ENCODE peak calls at places on chromosomes 4 and X, in seven cellular contexts. D is transverse colon, S is nephron progenitor cell, Y is endothelial cell, V is lower leg skin, J is heart left ventricle, F is suprapubic skin. A is an unnamed sample.

GRCh38 chr4:177464026-177464425 is 21.8 kb upstream of the AGA start:
- DNase-seq in D (no peak), S (no peak), Y (no peak), V (no peak), J (no peak), F (no peak), A (no peak)

GRCh38 chr4:73743825-73744602 is 3.6 kb downstream of the CXCL8 start:
- DNase-seq in D (no peak), S (no peak), Y (no peak), V (no peak), J (no peak), F (no peak), A (no peak)

GRCh38 chrX:31704938-31705337 is 633.1 kb upstream of the FTHL17 start:
- DNase-seq in D (no peak), S (no peak), Y (no peak), V (no peak), J (no peak), F (no peak), A (no peak)

GRCh38 chr4:101307901-101308300 is 39.4 kb downstream of the PPP3CA start:
- DNase-seq in D (no peak), S (no peak), Y (no peak), V (no peak), J (no peak), F (no peak), A (no peak)

GRCh38 chrX:41333744-41333993 is 293 bp upstream of the DDX3X start:
- DNase-seq in D (no peak), S (peak), Y (no peak), V (no peak), J (no peak), F (peak), A (no peak)

GRCh38 chrX:143894938-143895337 is 11.1 kb downstream of the UBE2NL start:
- DNase-seq in D (no peak), S (no peak), Y (no peak), V (no peak), J (no peak), F (no peak), A (no peak)

GRCh38 chr4:64935469-64936001 is 526.3 kb upstream of the TECRL start:
- DNase-seq in D (no peak), S (no peak), Y (no peak), V (no peak), J (no peak), F (no peak), A (no peak)

GRCh38 chr4:48688953-48689352 is 91.1 kb downstream of the FRYL start:
- DNase-seq in D (no peak), S (no peak), Y (no peak), V (no peak), J (no peak), F (no peak), A (no peak)

GRCh38 chr4:149549911-149550310 is 265.7 kb downstream of the IQCM start:
- DNase-seq in D (no peak), S (peak), Y (no peak), V (no peak), J (no peak), F (no peak), A (no peak)

GRCh38 chr4:41024556-41025491 is 189.5 kb downstream of the APBB2 start:
- DNase-seq in D (no peak), S (no peak), Y (no peak), V (no peak), J (no peak), F (no peak), A (no peak)

GRCh38 chr4:175562537-175562936 is 249.5 kb downstream of the GPM6A start:
- DNase-seq in D (no peak), S (no peak), Y (no peak), V (no peak), J (no peak), F (no peak), A (no peak)

GRCh38 chr4:85952518-85952917 is 407.3 kb downstream of the MAPK10 start:
- DNase-seq in D (no peak), S (no peak), Y (no peak), V (no peak), J (no peak), F (no peak), A (no peak)

GRCh38 chr4:182938213-182938645 is 21.0 kb upstream of the DCTD start:
- DNase-seq in D (peak), S (peak), Y (peak), V (peak), J (peak), F (peak), A (no peak)

GRCh38 chr4:118281611-118282442 is 71.0 kb downstream of the PRSS12 start:
- DNase-seq in D (no peak), S (peak), Y (no peak), V (no peak), J (no peak), F (no peak), A (no peak)

GRCh38 chr4:141587897-141588296 is 48.5 kb upstream of the IL15 start:
- DNase-seq in D (no peak), S (no peak), Y (no peak), V (no peak), J (no peak), F (no peak), A (no peak)

GRCh38 chrX:39605183-39605582 is 492.6 kb downstream of the BCOR start:
- DNase-seq in D (no peak), S (no peak), Y (no peak), V (no peak), J (no peak), F (no peak), A (no peak)

GRCh38 chr4:187127456-187127855 is 403.8 kb upstream of the FAT1 start:
- DNase-seq in D (no peak), S (no peak), Y (no peak), V (no peak), J (no peak), F (no peak), A (no peak)

GRCh38 chrX:46978341-46979291 is 66.4 kb downstream of the JADE3 start:
- DNase-seq in D (peak), S (peak), Y (peak), V (peak), J (peak), F (peak), A (no peak)

GRCh38 chr4:39348371-39349265 is 17.5 kb downstream of the RFC1 start:
- DNase-seq in D (no peak), S (no peak), Y (no peak), V (no peak), J (no peak), F (no peak), A (no peak)

GRCh38 chr4:11106769-11107168 is 321.9 kb downstream of the HS3ST1 start:
- DNase-seq in D (no peak), S (no peak), Y (no peak), V (no peak), J (no peak), F (no peak), A (no peak)

GRCh38 chr4:102675142-102675541 is 85.6 kb downstream of the MANBA start:
- DNase-seq in D (no peak), S (no peak), Y (no peak), V (no peak), J (no peak), F (no peak), A (no peak)

GRCh38 chr4:31156221-31156620 is 436.1 kb downstream of the PCDH7 start:
- DNase-seq in D (no peak), S (no peak), Y (no peak), V (no peak), J (no peak), F (no peak), A (no peak)

GRCh38 chrX:16826207-16826606 is 39.9 kb downstream of the TXLNG start:
- DNase-seq in D (no peak), S (no peak), Y (no peak), V (no peak), J (no peak), F (no peak), A (no peak)

GRCh38 chr4:20251061-20251795 is 477 bp upstream of the SLIT2 start:
- DNase-seq in D (no peak), S (no peak), Y (no peak), V (no peak), J (no peak), F (no peak), A (no peak)

GRCh38 chr4:81375745-81376144 is 96.0 kb downstream of the RASGEF1B start:
- DNase-seq in D (no peak), S (no peak), Y (no peak), V (no peak), J (no peak), F (no peak), A (no peak)

GRCh38 chr4:7823416-7823824 is 116.2 kb downstream of the AFAP1 start:
- DNase-seq in D (peak), S (no peak), Y (no peak), V (peak), J (peak), F (no peak), A (no peak)

GRCh38 chr4:128571747-128572146 is 237.8 kb upstream of the JADE1 start:
- DNase-seq in D (peak), S (no peak), Y (no peak), V (no peak), J (peak), F (no peak), A (no peak)

GRCh38 chr4:187128226-187128625 is 404.6 kb upstream of the FAT1 start:
- DNase-seq in D (no peak), S (no peak), Y (no peak), V (no peak), J (no peak), F (no peak), A (no peak)

GRCh38 chr4:120331486-120332281 is 265.0 kb upstream of the MAD2L1 start:
- DNase-seq in D (no peak), S (no peak), Y (no peak), V (no peak), J (no peak), F (no peak), A (no peak)

GRCh38 chr4:101954975-101955678 is 164.6 kb downstream of the BANK1 start:
- DNase-seq in D (no peak), S (no peak), Y (no peak), V (no peak), J (no peak), F (no peak), A (no peak)

GRCh38 chr4:6731301-6731641 is 15.3 kb downstream of the BLOC1S4 start:
- DNase-seq in D (no peak), S (no peak), Y (no peak), V (peak), J (no peak), F (no peak), A (no peak)

GRCh38 chr4:6732441-6733357 is 16.7 kb downstream of the BLOC1S4 start:
- DNase-seq in D (peak), S (no peak), Y (no peak), V (peak), J (peak), F (no peak), A (no peak)

GRCh38 chr4:6733358-6734164 is 17.6 kb downstream of the BLOC1S4 start:
- DNase-seq in D (no peak), S (no peak), Y (no peak), V (peak), J (no peak), F (peak), A (no peak)

GRCh38 chr4:6731780-6732179 is 15.8 kb downstream of the BLOC1S4 start:
- DNase-seq in D (no peak), S (no peak), Y (no peak), V (peak), J (no peak), F (no peak), A (no peak)

GRCh38 chr4:6734165-6734786 is 18.3 kb downstream of the BLOC1S4 start:
- DNase-seq in D (no peak), S (no peak), Y (no peak), V (peak), J (no peak), F (no peak), A (no peak)
- TF ChIP-seq CTCF in D (no peak), S (no peak), Y (no peak), V (no peak), J (no peak), F (no peak), A (no peak)

GRCh38 chr4:143961084-143961483 is 55.7 kb upstream of the GYPE start:
- DNase-seq in D (no peak), S (no peak), Y (no peak), V (no peak), J (no peak), F (no peak), A (no peak)
- TF ChIP-seq CTCF in D (no peak), S (no peak), Y (no peak), V (no peak), J (no peak), F (no peak), A (no peak)

GRCh38 chrX:18674788-18675735 is 3.2 kb upstream of the RS1 start:
- DNase-seq in D (peak), S (peak), Y (peak), V (peak), J (peak), F (peak), A (peak)
- TF ChIP-seq CTCF in D (no peak), S (no peak), Y (no peak), V (no peak), J (no peak), F (no peak), A (no peak)

GRCh38 chr4:68904786-68905185 is 46.8 kb downstream of the UGT2A3 start:
- DNase-seq in D (peak), S (no peak), Y (peak), V (no peak), J (no peak), F (no peak), A (no peak)
- TF ChIP-seq CTCF in D (no peak), S (no peak), Y (peak), V (no peak), J (no peak), F (no peak), A (peak)

A was measured in esophagus squamous epithelium.